ENCODE peak calls at places on chromosomes 11 and 22, in nine cellular contexts. X is OCI-LY7, T is fibroblast of lung, S is K562, F is GM23248, G is IMR-90, H is MM.1S, C is H9, A is mammary epithelial cell. I is an unnamed sample. For H4K20me1 and H3K4me1, the result is how much of the 10 kb centered on the place peaks cover.

GRCh38 chr22:38826801-38827200 is 17.0 kb downstream of the NPTXR start:
- DNase-seq in X (no peak), T (no peak), S (no peak), F (no peak), G (no peak), H (no peak), C (no peak), A (no peak), I (peak)

GRCh38 chr11:85946221-85946620 is 91.0 kb downstream of the CCDC83 start:
- DNase-seq in X (no peak), T (peak), S (no peak), F (peak), G (peak), H (no peak), C (no peak), A (peak), I (no peak)

GRCh38 chr11:64935634-64936081 is at the start of gene GPHA2:
- DNase-seq in X (no peak), T (no peak), S (peak), F (peak), G (no peak), H (no peak), C (peak), A (no peak), I (peak)

GRCh38 chr11:100808904-100809491 is 121.9 kb downstream of the ARHGAP42 start:
- DNase-seq in X (no peak), T (peak), S (peak), F (peak), G (peak), H (no peak), C (no peak), A (peak), I (peak)

GRCh38 chr22:38865201-38866023 is 6.6 kb downstream of the CBX6 start:
- DNase-seq in X (no peak), T (no peak), S (no peak), F (no peak), G (no peak), H (no peak), C (peak), A (no peak), I (peak)

GRCh38 chr11:128523616-128524015 is 63.7 kb downstream of the ETS1 start:
- DNase-seq in X (no peak), T (peak), S (no peak), F (peak), G (peak), H (no peak), C (no peak), A (peak), I (peak)

GRCh38 chr22:43891360-43892182 is at the start of gene PNPLA5:
- DNase-seq in X (no peak), T (peak), S (peak), F (peak), G (peak), H (no peak), C (peak), A (no peak), I (peak)

GRCh38 chr11:65856689-65857499 is 1.1 kb downstream of the CFL1 start:
- DNase-seq in X (peak), T (peak), S (peak), F (peak), G (peak), H (peak), C (peak), A (peak), I (peak)

GRCh38 chr11:843086-843704 is 543 bp downstream of the TSPAN4 start:
- DNase-seq in X (no peak), T (no peak), S (peak), F (peak), G (no peak), H (no peak), C (no peak), A (no peak), I (no peak)

GRCh38 chr11:92071660-92072059 is 153.0 kb upstream of the FAT3 start:
- DNase-seq in X (no peak), T (no peak), S (no peak), F (no peak), G (no peak), H (no peak), C (no peak), A (no peak), I (no peak)

GRCh38 chr11:125428486-125429173 is 67.4 kb downstream of the FEZ1 start:
- DNase-seq in X (no peak), T (no peak), S (peak), F (no peak), G (no peak), H (no peak), C (no peak), A (no peak), I (no peak)

GRCh38 chr11:13486926-13487660 is 8.7 kb downstream of the PTH start:
- DNase-seq in X (peak), T (no peak), S (peak), F (peak), G (no peak), H (no peak), C (peak), A (no peak), I (no peak)

GRCh38 chr11:1397146-1397861 is 7.6 kb downstream of the BRSK2 start:
- DNase-seq in X (no peak), T (no peak), S (no peak), F (no peak), G (no peak), H (no peak), C (no peak), A (no peak), I (peak)

GRCh38 chr11:57459112-57460016 is 964 bp upstream of the RTN4RL2 start:
- DNase-seq in X (peak), T (no peak), S (no peak), F (peak), G (peak), H (no peak), C (peak), A (no peak), I (peak)

DNA sequence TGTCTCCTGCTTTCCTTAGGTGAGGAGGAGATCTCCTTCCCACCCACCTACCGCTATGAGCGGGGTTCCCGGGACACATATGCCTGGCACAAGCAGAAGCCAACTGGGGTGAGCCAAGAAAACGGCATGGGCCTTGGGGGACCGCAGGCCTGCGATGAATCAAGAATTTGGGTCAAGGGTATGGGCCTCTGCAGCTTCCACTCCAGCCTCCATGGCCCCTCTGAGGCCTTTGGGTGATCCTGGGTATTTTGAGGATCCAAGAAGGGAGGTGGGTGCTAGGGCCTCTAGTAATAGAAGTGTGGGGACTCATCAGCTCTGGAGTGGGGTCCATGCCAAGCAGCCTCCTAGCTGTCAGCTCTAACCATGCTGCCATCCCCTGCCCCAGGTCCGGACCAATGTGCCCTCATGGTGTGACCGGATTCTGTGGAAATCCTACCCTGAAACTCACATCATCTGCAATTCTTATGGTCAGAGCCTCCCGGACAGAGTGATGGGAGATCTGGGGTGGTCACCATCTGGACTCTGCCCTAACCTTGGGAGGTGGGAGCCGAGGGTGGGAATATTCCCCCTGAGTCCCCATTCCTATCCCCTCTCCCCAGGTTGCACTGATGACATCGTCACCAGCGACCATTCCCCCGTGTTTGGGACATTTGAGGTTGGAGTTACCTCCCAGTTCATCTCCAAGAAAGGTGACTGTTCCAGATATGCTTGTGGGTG is 8.6 kb downstream of the INPPL1 start:
- DNase-seq in X (no peak), T (no peak), S (no peak), F (no peak), G (no peak), H (no peak), C (no peak), A (no peak), I (peak)
- H4K20me1 ChIP-seq in X (under half), T (under half), S (under half), F (under half), G (half or more), H (under half), C (under half), A (under half), I (half or more)

GRCh38 chr22:46065733-46066454 is 84.4 kb upstream of the PPARA start:
- DNase-seq in X (no peak), T (no peak), S (no peak), F (peak), G (no peak), H (no peak), C (no peak), A (peak), I (no peak)
- H3K4me1 ChIP-seq in X (under half), T (under half), S (under half), F (half or more), G (under half), H (under half), C (under half), A (under half), I (half or more)

DNA sequence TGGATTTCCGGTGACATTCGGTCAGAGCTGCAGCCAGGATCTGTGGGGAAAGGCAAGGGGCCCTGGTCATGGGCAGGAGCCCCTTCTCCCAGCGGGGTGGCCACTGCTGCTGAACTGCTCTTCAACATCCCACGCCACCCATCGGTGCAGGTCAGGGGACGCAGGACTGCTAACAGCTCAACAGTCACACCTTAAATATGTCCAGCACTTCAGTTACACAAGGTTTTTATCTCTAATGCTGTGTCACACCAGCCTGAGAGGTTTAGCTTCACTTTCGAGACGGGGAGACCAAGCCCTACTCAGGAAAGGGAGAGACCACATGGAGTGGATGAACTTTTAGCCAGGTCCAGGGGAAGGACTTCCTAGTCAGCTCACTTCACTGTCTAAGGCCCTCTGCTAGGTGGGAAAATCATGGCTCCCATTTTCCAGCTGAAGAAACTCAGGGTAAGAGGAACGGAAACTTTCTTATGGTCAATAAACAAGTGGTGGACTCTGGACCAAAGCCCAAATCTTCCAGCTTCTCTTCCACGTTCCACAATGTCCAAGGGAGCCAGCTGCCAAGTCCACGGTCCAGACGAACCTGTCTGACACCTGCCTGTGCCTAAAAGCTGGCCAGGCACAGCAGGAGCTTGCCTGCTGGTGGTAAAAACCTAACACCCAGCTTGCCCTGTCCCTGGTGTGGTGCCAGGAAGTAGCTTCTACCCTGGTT is 21.0 kb upstream of the CHADL start:
- DNase-seq in X (no peak), T (no peak), S (no peak), F (no peak), G (no peak), H (no peak), C (no peak), A (no peak), I (peak)
- H4K20me1 ChIP-seq in X (under half), T (under half), S (under half), F (under half), G (under half), H (under half), C (under half), A (under half), I (under half)

GRCh38 chr22:20762233-20762796 is 11.6 kb upstream of the SERPIND1 start:
- DNase-seq in X (no peak), T (no peak), S (no peak), F (no peak), G (no peak), H (no peak), C (no peak), A (no peak), I (no peak)
- H3K4me1 ChIP-seq in X (under half), T (under half), S (under half), F (under half), G (under half), H (under half), C (under half), A (under half), I (under half)

I was measured in osteoblast.